ENCODE peak calls at places on chromosomes 12 and 14, in eight cellular contexts. P, Y, C, R, Z, G, O and N are unnamed samples.

GRCh38 chr14:40494483-40494882 is 1062.2 kb upstream of the FBXO33 start:
- DNase-seq in P (no peak), Y (no peak), C (no peak), R (no peak), Z (no peak), G (no peak), O (no peak), N (no peak)

GRCh38 chr14:95065411-95065810 is 91.9 kb downstream of the DICER1 start:
- DNase-seq in P (no peak), Y (no peak), C (no peak), R (no peak), Z (no peak), G (no peak), O (no peak), N (no peak)

GRCh38 chr14:85415015-85415712 is 114.8 kb upstream of the FLRT2 start:
- DNase-seq in P (peak; percentile 10), Y (no peak), C (peak; percentile 42), R (peak; percentile 86), Z (peak; percentile 81), G (no peak), O (peak; percentile 6), N (no peak)

GRCh38 chr12:122102331-122102730 is 23.8 kb downstream of the MLXIP start:
- DNase-seq in P (no peak), Y (no peak), C (no peak), R (peak; percentile 71), Z (no peak), G (no peak), O (no peak), N (no peak)

GRCh38 chr14:48914921-48915320 is 671.3 kb downstream of the RPS29 start:
- DNase-seq in P (no peak), Y (no peak), C (no peak), R (no peak), Z (no peak), G (no peak), O (no peak), N (no peak)

GRCh38 chr12:57621497-57622292 is 10.5 kb downstream of the ARHGEF25 start:
- DNase-seq in P (peak; percentile 62), Y (no peak), C (no peak), R (no peak), Z (peak; percentile 14), G (peak; percentile 75), O (peak; percentile 85), N (peak; percentile 40)

GRCh38 chr12:124474709-124475108 is 92.7 kb downstream of the NCOR2 start:
- DNase-seq in P (peak; percentile 96), Y (no peak), C (no peak), R (no peak), Z (no peak), G (no peak), O (no peak), N (no peak)

GRCh38 chr14:50874842-50875241 is 3.0 kb downstream of the ABHD12B start:
- DNase-seq in P (no peak), Y (no peak), C (no peak), R (no peak), Z (no peak), G (no peak), O (no peak), N (no peak)

GRCh38 chr12:116443706-116444589 is 115.2 kb upstream of the MAP1LC3B2 start:
- DNase-seq in P (no peak), Y (no peak), C (no peak), R (no peak), Z (no peak), G (no peak), O (no peak), N (no peak)

GRCh38 chr12:94874086-94874985 is 129.2 kb downstream of the NDUFA12 start:
- DNase-seq in P (no peak), Y (no peak), C (no peak), R (no peak), Z (no peak), G (no peak), O (no peak), N (no peak)

GRCh38 chr14:71321556-71322315 is 414.5 kb downstream of the PCNX1 start:
- DNase-seq in P (peak; percentile 23), Y (no peak), C (peak; percentile 47), R (peak; percentile 45), Z (peak; percentile 47), G (no peak), O (peak; percentile 22), N (no peak)

GRCh38 chr14:64997108-64997794 is 10.6 kb downstream of the FNTB start:
- DNase-seq in P (peak; percentile 44), Y (no peak), C (no peak), R (no peak), Z (no peak), G (no peak), O (no peak), N (no peak)

GRCh38 chr14:63203618-63204406 is 431 bp upstream of the RHOJ start:
- DNase-seq in P (peak; percentile 89), Y (no peak), C (peak; percentile 97), R (peak; percentile 99), Z (peak; percentile 74), G (peak; percentile 46), O (peak; percentile 62), N (no peak)

GRCh38 chr12:5794156-5794555 is 150.9 kb downstream of the ANO2 start:
- DNase-seq in P (no peak), Y (no peak), C (no peak), R (no peak), Z (no peak), G (no peak), O (no peak), N (no peak)

GRCh38 chr14:53532871-53533270 is 379.7 kb upstream of the DDHD1 start:
- DNase-seq in P (no peak), Y (no peak), C (no peak), R (no peak), Z (no peak), G (no peak), O (no peak), N (peak; percentile 36)

GRCh38 chr14:96016761-96017160 is 22.4 kb upstream of the C14orf132 start:
- DNase-seq in P (no peak), Y (no peak), C (no peak), R (no peak), Z (no peak), G (no peak), O (peak; percentile 38), N (no peak)

GRCh38 chr14:102317564-102318248 is 1.8 kb upstream of the ZNF839 start:
- DNase-seq in P (peak; percentile 56), Y (no peak), C (no peak), R (no peak), Z (peak; percentile 34), G (no peak), O (no peak), N (peak; percentile 72)

GRCh38 chr12:69534389-69534822 is 50.9 kb upstream of the CCT2 start:
- DNase-seq in P (peak; percentile 90), Y (no peak), C (peak; percentile 100), R (peak; percentile 100), Z (peak; percentile 87), G (no peak), O (peak; percentile 33), N (peak; percentile 94)

GRCh38 chr12:96015672-96016071 is 19.5 kb upstream of the HAL start:
- DNase-seq in P (no peak), Y (no peak), C (peak; percentile 15), R (peak; percentile 43), Z (peak; percentile 25), G (no peak), O (peak; percentile 32), N (no peak)

GRCh38 chr12:14567311-14568195 is at the start of gene PLBD1:
- DNase-seq in P (peak; percentile 56), Y (no peak), C (no peak), R (peak; percentile 50), Z (peak; percentile 69), G (peak; percentile 76), O (no peak), N (no peak)

GRCh38 chr14:63323148-63323547 is 4.4 kb upstream of the GPHB5 start:
- DNase-seq in P (no peak), Y (no peak), C (no peak), R (no peak), Z (no peak), G (no peak), O (no peak), N (no peak)

GRCh38 chr12:110670161-110670701 is 18.7 kb downstream of the HVCN1 start:
- DNase-seq in P (no peak), Y (no peak), C (no peak), R (no peak), Z (no peak), G (no peak), O (no peak), N (peak; percentile 82)

GRCh38 chr12:91173139-91173538 is 9.5 kb downstream of the DCN start:
- DNase-seq in P (no peak), Y (no peak), C (no peak), R (no peak), Z (no peak), G (no peak), O (no peak), N (no peak)

GRCh38 chr14:61502459-61503093 is 181.2 kb downstream of the PRKCH start:
- DNase-seq in P (no peak), Y (no peak), C (no peak), R (no peak), Z (no peak), G (no peak), O (no peak), N (no peak)

GRCh38 chr14:38129705-38130104 is 78.0 kb upstream of the SSTR1 start:
- DNase-seq in P (no peak), Y (no peak), C (no peak), R (no peak), Z (no peak), G (no peak), O (no peak), N (no peak)